ENCODE peak calls at places on chromosome 3, in six cellular contexts. J, L, X, S, U and T are unnamed samples.

GRCh38 chr3:141057436-141057835 is 6.3 kb downstream of the SPSB4 start:
- DNase-seq in J (no peak), L (no peak), X (no peak), S (no peak), U (no peak), T (peak)

GRCh38 chr3:61806810-61807209 is 245.4 kb downstream of the PTPRG start:
- DNase-seq in J (no peak), L (no peak), X (no peak), S (no peak), U (no peak), T (no peak)

GRCh38 chr3:125647318-125648014 is 52.2 kb upstream of the OSBPL11 start:
- DNase-seq in J (peak), L (no peak), X (peak), S (no peak), U (no peak), T (no peak)

GRCh38 chr3:71583569-71584215 is at the start of gene FOXP1:
- DNase-seq in J (peak), L (peak), X (peak), S (no peak), U (peak), T (peak)

GRCh38 chr3:129313983-129314756 is 35.5 kb downstream of the HMCES start:
- DNase-seq in J (peak), L (peak), X (no peak), S (peak), U (peak), T (no peak)

GRCh38 chr3:124887177-124887995 is at the start of gene ITGB5:
- DNase-seq in J (peak), L (peak), X (peak), S (no peak), U (peak), T (peak)

GRCh38 chr3:137263982-137264777 is 306.4 kb downstream of the IL20RB start:
- DNase-seq in J (no peak), L (no peak), X (no peak), S (no peak), U (no peak), T (no peak)

GRCh38 chr3:65334045-65334665 is 646.4 kb upstream of the ADAMTS9 start:
- DNase-seq in J (peak), L (no peak), X (no peak), S (no peak), U (no peak), T (no peak)

GRCh38 chr3:40624189-40624754 is 99.5 kb downstream of the ZNF621 start:
- DNase-seq in J (no peak), L (no peak), X (no peak), S (no peak), U (no peak), T (no peak)

GRCh38 chr3:156674911-156675743 is 737 bp downstream of the TIPARP start:
- DNase-seq in J (peak), L (peak), X (no peak), S (peak), U (no peak), T (peak)

GRCh38 chr3:70821602-70822001 is 509.2 kb upstream of the MDFIC2 start:
- DNase-seq in J (no peak), L (no peak), X (no peak), S (no peak), U (no peak), T (no peak)

GRCh38 chr3:193736616-193737015 is 143.6 kb downstream of the OPA1 start:
- DNase-seq in J (no peak), L (no peak), X (no peak), S (no peak), U (no peak), T (no peak)

GRCh38 chr3:117184574-117184973 is 475.0 kb downstream of the TUSC7 start:
- DNase-seq in J (no peak), L (peak), X (peak), S (no peak), U (peak), T (no peak)

GRCh38 chr3:187841552-187841951 is 96.3 kb upstream of the BCL6 start:
- DNase-seq in J (no peak), L (peak), X (peak), S (no peak), U (peak), T (no peak)

GRCh38 chr3:188439080-188439479 is 285.1 kb downstream of the LPP start:
- DNase-seq in J (no peak), L (no peak), X (no peak), S (no peak), U (no peak), T (no peak)

GRCh38 chr3:57756528-57757401 is 656 bp downstream of the SLMAP start:
- DNase-seq in J (peak), L (peak), X (peak), S (no peak), U (peak), T (peak)

GRCh38 chr3:60399861-60400845 is 851.1 kb downstream of the FHIT start:
- DNase-seq in J (no peak), L (peak), X (peak), S (no peak), U (peak), T (no peak)

GRCh38 chr3:53816430-53816829 is 29.8 kb downstream of the CHDH start:
- DNase-seq in J (no peak), L (no peak), X (no peak), S (no peak), U (no peak), T (no peak)

GRCh38 chr3:100189444-100189964 is 71.3 kb upstream of the TBC1D23 start:
- DNase-seq in J (no peak), L (no peak), X (no peak), S (no peak), U (no peak), T (no peak)

GRCh38 chr3:11613851-11614491 is 29.7 kb downstream of the VGLL4 start:
- DNase-seq in J (no peak), L (no peak), X (no peak), S (no peak), U (no peak), T (no peak)

GRCh38 chr3:63662011-63662410 is 9.5 kb downstream of the SNTN start:
- DNase-seq in J (peak), L (no peak), X (no peak), S (no peak), U (no peak), T (no peak)

GRCh38 chr3:140152851-140153640 is 218.1 kb downstream of the CLSTN2 start:
- DNase-seq in J (no peak), L (no peak), X (no peak), S (no peak), U (no peak), T (no peak)

GRCh38 chr3:47850062-47850802 is 47.3 kb downstream of the DHX30 start:
- DNase-seq in J (peak), L (peak), X (no peak), S (no peak), U (peak), T (no peak)

GRCh38 chr3:76040946-76041345 is 255.6 kb upstream of the ZNF717 start:
- DNase-seq in J (no peak), L (peak), X (no peak), S (no peak), U (peak), T (no peak)

GRCh38 chr3:186931487-186932280 is 1.4 kb downstream of the ST6GAL1 start:
- DNase-seq in J (peak), L (peak), X (peak), S (no peak), U (no peak), T (no peak)

GRCh38 chr3:108518895-108519294 is 8.5 kb upstream of the MYH15 start:
- DNase-seq in J (no peak), L (peak), X (peak), S (no peak), U (peak), T (no peak)

GRCh38 chr3:105868450-105868744 is 415 bp downstream of the CBLB start:
- DNase-seq in J (peak), L (peak), X (no peak), S (peak), U (peak), T (peak)

GRCh38 chr3:3806856-3807255 is 7.6 kb downstream of the LRRN1 start:
- DNase-seq in J (peak), L (no peak), X (no peak), S (no peak), U (no peak), T (no peak)

GRCh38 chr3:137121704-137122314 is 164.0 kb downstream of the IL20RB start:
- DNase-seq in J (peak), L (peak), X (peak), S (no peak), U (peak), T (no peak)

GRCh38 chr3:8324727-8325126 is 176.9 kb upstream of the LMCD1 start:
- DNase-seq in J (peak), L (peak), X (peak), S (no peak), U (peak), T (no peak)

GRCh38 chr3:24684506-24685023 is 189.9 kb upstream of the THRB start:
- DNase-seq in J (peak), L (no peak), X (no peak), S (no peak), U (no peak), T (no peak)

GRCh38 chr3:47578119-47578630 is 490 bp downstream of the CSPG5 start:
- DNase-seq in J (peak), L (no peak), X (no peak), S (no peak), U (no peak), T (no peak)

GRCh38 chr3:100089802-100090668 is 24.3 kb downstream of the FILIP1L start:
- DNase-seq in J (peak), L (peak), X (peak), S (no peak), U (peak), T (no peak)

GRCh38 chr3:69389520-69390248 is 3.8 kb upstream of the FRMD4B start:
- DNase-seq in J (no peak), L (no peak), X (peak), S (no peak), U (no peak), T (no peak)

GRCh38 chr3:40847571-40847992 is 322.8 kb downstream of the ZNF621 start:
- DNase-seq in J (peak), L (no peak), X (no peak), S (no peak), U (peak), T (no peak)

DNA sequence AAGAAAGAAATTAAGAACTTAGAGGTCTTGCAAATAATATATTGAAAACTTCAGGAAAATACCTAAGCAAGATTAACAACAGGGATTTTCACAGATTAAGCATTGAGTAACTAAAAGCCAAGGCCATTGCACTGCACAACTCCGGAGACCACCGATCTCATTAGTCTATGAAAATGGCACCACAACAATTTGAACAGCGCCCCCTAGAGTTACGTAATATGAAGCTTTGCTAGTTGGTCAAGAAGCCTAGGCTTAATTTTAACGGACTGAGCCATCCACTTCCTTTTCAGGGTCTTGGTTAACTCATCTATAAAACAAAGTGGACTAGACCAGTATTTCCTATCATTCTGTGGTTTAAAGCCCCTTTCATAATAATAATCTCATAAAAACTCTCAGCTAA is 24.8 kb downstream of the TMEM212 start:
- DNase-seq in J (peak), L (no peak), X (no peak), S (no peak), U (no peak), T (no peak)
- TF ChIP-seq CTCF in J (peak), L (peak), X (peak), S (no peak), U (peak), T (peak)

GRCh38 chr3:178083906-178084823 is 452.1 kb upstream of the KCNMB2 start:
- DNase-seq in J (peak), L (no peak), X (no peak), S (no peak), U (no peak), T (no peak)
- TF ChIP-seq CTCF in J (peak), L (peak), X (no peak), S (no peak), U (peak), T (peak)

DNA sequence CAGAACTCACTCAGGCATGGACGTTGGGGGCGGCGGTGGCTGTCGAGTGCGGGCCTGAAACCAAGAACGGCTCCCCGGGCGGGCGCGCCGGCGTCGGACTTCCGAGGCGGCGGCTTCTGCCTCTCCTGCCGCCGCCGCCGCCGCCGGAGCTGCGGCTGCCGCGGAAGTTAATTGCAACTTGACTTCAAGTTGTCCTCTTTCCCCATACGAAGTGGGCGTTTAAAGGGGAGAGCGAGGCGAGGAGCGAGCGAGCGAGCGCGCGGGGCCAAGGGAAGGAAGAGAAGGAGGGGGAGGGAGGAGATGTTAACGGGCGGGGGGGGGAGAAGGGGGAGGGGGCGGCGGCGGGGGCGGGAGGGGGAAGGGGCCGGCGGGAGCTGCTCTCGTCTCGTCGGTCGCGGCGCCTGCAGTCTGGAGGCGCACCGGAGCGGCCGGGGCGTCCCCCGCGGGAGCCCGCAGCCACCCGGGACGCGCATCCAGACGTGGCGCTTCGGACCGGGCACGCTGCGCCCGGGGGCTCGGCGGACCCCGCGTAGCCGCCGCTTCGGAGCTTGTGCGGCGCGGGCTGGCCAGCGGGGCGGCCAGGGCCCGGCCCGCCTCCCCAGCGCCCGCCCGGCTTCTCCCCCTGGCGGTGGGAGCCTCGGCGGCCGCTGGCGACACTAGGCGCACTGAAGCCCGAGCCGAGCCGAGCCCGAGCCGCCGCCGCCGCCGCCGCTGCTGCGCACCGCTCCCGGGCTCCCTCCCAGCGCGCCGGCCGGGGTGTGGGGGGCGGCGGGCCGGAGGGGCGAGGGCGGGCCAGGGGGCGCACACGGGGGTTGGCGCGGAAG is 19.7 kb upstream of the SATB1 start:
- DNase-seq in J (peak), L (peak), X (no peak), S (no peak), U (peak), T (peak)
- TF ChIP-seq CTCF in J (no peak), L (peak), X (peak), S (no peak), U (no peak), T (peak)

DNA sequence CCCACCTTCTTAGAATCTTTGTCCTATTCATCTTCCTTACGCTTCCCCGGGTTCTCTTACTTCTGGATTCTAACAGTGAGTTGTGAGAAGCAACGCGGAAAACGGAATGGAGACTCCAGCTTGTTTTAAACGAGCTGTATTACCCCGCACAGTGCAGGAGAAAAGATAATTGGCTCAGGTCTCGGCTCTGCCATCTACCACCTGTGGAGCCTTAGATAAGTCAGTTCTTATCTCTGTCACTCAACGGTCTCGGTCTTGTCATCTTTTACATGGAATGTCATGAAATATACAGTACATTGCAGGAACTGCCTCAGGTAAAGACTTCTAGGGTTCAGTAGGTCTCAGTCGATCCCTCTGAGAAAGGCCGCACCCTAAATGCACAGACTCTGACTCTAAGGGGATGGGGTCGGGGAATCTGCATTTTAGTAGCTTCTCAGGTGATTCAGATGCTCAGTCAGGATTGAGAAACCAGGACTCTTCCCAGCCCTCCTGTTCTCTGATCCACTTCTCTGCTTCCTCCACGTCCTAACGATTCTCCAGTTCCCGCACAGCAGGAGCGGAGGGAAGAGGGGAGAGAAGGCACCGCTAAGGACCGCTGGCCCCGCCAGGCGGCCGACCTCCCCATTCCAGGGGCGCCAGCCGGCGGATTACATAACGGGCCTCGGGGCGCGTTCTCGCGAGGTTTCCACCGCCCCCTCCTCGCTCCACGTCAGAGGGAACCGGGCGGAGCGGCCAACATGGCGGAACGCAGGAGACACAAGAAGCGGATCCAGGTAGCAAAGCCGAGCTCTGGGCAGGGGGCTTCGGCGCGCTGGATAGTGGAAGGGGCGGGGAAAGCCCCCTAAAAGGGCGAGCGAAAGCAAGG is at the start of gene SEC62:
- DNase-seq in J (peak), L (peak), X (peak), S (peak), U (peak), T (peak)
- TF ChIP-seq CTCF in J (peak), L (peak), X (peak), S (no peak), U (peak), T (peak)

GRCh38 chr3:55899887-55900286 is 412.8 kb upstream of the WNT5A start:
- DNase-seq in J (peak), L (no peak), X (no peak), S (no peak), U (no peak), T (no peak)

GRCh38 chr3:55893045-55893664 is 406.0 kb upstream of the WNT5A start:
- DNase-seq in J (no peak), L (peak), X (peak), S (no peak), U (no peak), T (no peak)

GRCh38 chr3:55896155-55896554 is 409.0 kb upstream of the WNT5A start:
- DNase-seq in J (no peak), L (no peak), X (no peak), S (no peak), U (no peak), T (no peak)

GRCh38 chr3:55894605-55895004 is 407.5 kb upstream of the WNT5A start:
- DNase-seq in J (no peak), L (no peak), X (peak), S (no peak), U (no peak), T (no peak)

DNA sequence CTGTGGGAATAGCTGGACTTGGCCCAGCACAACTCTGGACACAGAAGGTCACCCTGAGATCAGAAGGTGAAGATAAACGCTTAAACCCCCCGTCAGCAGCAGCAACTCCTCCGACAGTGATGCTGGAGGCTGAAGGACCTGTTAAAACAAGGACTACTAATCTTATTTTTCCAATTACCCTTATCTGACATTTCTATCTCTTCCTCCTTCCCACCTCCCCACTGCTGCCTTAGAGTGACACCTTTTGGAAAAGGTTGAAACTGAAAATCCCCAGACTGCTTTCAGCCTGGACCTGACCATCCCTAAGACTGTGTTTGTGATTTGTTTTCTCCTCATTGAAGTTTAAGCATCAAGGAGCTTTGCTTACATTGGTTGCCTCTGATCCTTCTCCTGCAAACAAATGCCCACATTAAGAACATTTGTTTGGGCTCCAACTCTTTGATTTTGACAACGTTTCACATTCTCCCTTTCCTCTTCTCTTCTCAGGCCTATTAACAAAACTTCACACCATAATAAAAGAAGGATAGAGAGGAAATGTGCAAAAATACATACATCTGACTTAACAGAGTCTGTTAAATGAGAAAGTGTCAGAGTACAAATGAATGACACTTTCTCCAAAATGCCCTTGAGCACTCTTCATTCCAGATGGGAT is 410.6 kb upstream of the WNT5A start:
- DNase-seq in J (peak), L (peak), X (peak), S (no peak), U (no peak), T (no peak)
- TF ChIP-seq CTCF in J (peak), L (peak), X (peak), S (no peak), U (peak), T (no peak)

DNA sequence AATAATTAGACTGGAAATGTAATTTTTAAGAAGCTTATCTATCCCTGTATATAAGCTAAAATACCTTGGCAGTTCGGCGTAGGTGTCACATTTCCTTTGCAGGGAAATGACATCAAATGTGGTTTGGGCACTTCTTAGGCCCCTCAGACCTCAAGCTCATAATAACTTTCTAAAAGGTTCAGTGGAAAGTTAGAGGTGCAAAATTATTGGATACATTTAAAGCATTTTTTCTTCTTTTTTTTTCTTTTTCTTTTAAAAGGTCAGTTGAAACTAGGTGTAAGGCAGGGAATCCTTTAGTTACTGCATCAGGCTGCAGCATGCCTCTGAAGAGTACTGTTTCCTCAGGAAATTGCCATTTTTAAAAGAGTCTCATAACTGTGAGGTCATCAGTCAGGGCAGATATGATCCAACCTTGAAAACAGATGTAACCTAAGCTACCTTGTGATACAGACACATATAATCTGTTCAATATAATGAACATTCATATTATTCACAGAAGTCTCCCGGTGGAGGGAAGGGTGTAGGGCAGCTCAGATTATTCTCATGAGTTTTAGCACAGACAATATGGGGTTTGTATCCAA is 4.8 kb downstream of the SACM1L start:
- DNase-seq in J (no peak), L (no peak), X (peak), S (no peak), U (no peak), T (no peak)
- TF ChIP-seq CTCF in J (peak), L (no peak), X (no peak), S (no peak), U (no peak), T (no peak)